ENCODE peak calls at places on chromosomes 7 and 10, in four cellular contexts. One of them, this sample, is unnamed.

GRCh38 chr10:102579206-102579790 is 65.0 kb upstream of the TRIM8 start:
- DNase-seq in neuronal stem cell: no peak
- DNase-seq in iris pigment epithelial cell: peak; percentile 28
- DNase-seq in GM19239: no peak
- DNase-seq in this sample: no peak

GRCh38 chr7:66557214-66558200 is 71.2 kb upstream of the KCTD7 start:
- DNase-seq in GM19239: peak; percentile 95
- DNase-seq in neuronal stem cell: peak; percentile 51
- DNase-seq in iris pigment epithelial cell: peak; percentile 38
- DNase-seq in this sample: no peak

GRCh38 chr10:130018253-130018652 is 54.2 kb upstream of the EBF3 start:
- DNase-seq in iris pigment epithelial cell: peak; percentile 44
- DNase-seq in neuronal stem cell: no peak
- DNase-seq in GM19239: no peak
- DNase-seq in this sample: no peak

GRCh38 chr10:114396455-114396854 is 7.8 kb downstream of the AFAP1L2 start:
- DNase-seq in neuronal stem cell: no peak
- DNase-seq in GM19239: no peak
- DNase-seq in iris pigment epithelial cell: no peak
- DNase-seq in this sample: no peak

GRCh38 chr10:55283041-55283440 is 482.0 kb upstream of the PCDH15 start:
- DNase-seq in iris pigment epithelial cell: no peak
- DNase-seq in neuronal stem cell: no peak
- DNase-seq in GM19239: no peak
- DNase-seq in this sample: no peak

GRCh38 chr7:2873686-2874551 is 29.8 kb upstream of the GNA12 start:
- DNase-seq in iris pigment epithelial cell: peak; percentile 96
- DNase-seq in GM19239: no peak
- DNase-seq in neuronal stem cell: no peak
- DNase-seq in this sample: no peak

GRCh38 chr7:134645478-134645877 is 1.2 kb upstream of the BPGM start:
- DNase-seq in iris pigment epithelial cell: no peak
- DNase-seq in GM19239: no peak
- DNase-seq in neuronal stem cell: no peak
- DNase-seq in this sample: no peak

GRCh38 chr7:93890041-93890463 is 501 bp downstream of the TFPI2 start:
- DNase-seq in GM19239: no peak
- DNase-seq in neuronal stem cell: peak; percentile 21
- DNase-seq in iris pigment epithelial cell: peak; percentile 79
- DNase-seq in this sample: no peak

GRCh38 chr10:614772-615582 is 74.5 kb downstream of the DIP2C start:
- DNase-seq in GM19239: no peak
- DNase-seq in iris pigment epithelial cell: no peak
- DNase-seq in neuronal stem cell: no peak
- DNase-seq in this sample: no peak